ENCODE peak calls at places on chromosomes 11 and 22, in six cellular contexts. P is GM23338, Q is MM.1S, K is H1, Z is HCT116, A is PC-3. B is an unnamed sample. For H3K79me2, the result is how much of the 10 kb centered on the place peaks cover.

GRCh38 chr11:87235366-87235765 is 197.6 kb downstream of the TMEM135 start:
- DNase-seq in P (no peak), Q (no peak), K (no peak), Z (no peak), A (no peak), B (no peak)

GRCh38 chr11:67119577-67120391 is 721 bp downstream of the KDM2A start:
- DNase-seq in P (peak), Q (peak), K (no peak), Z (no peak), A (peak), B (peak)

GRCh38 chr11:115739878-115740277 is 235.7 kb upstream of the CADM1 start:
- DNase-seq in P (no peak), Q (no peak), K (no peak), Z (no peak), A (no peak), B (no peak)

GRCh38 chr11:117901601-117902000 is 25.1 kb upstream of the FXYD6 start:
- DNase-seq in P (no peak), Q (no peak), K (no peak), Z (no peak), A (no peak), B (no peak)

GRCh38 chr11:75365711-75366181 is 14.3 kb upstream of the ARRB1 start:
- DNase-seq in P (no peak), Q (no peak), K (no peak), Z (no peak), A (peak), B (no peak)

GRCh38 chr22:45868586-45869443 is 108.1 kb downstream of the WNT7B start:
- DNase-seq in P (no peak), Q (no peak), K (no peak), Z (no peak), A (no peak), B (no peak)

GRCh38 chr11:134664863-134665535 is 253.0 kb upstream of the B3GAT1 start:
- DNase-seq in P (no peak), Q (no peak), K (no peak), Z (no peak), A (no peak), B (no peak)

GRCh38 chr11:123286761-123287160 is 91.7 kb upstream of the CLMP start:
- DNase-seq in P (no peak), Q (no peak), K (no peak), Z (no peak), A (no peak), B (no peak)

GRCh38 chr22:32661737-32662586 is 139.5 kb upstream of the TIMP3 start:
- DNase-seq in P (no peak), Q (no peak), K (no peak), Z (no peak), A (no peak), B (no peak)

GRCh38 chr11:6156628-6157367 is 13.3 kb downstream of the OR52B2 start:
- DNase-seq in P (peak), Q (no peak), K (no peak), Z (no peak), A (no peak), B (no peak)

GRCh38 chr11:46242462-46242960 is 35.0 kb upstream of the CREB3L1 start:
- DNase-seq in P (no peak), Q (no peak), K (no peak), Z (no peak), A (no peak), B (no peak)

GRCh38 chr11:130592056-130592455 is 143.6 kb downstream of the ADAMTS15 start:
- DNase-seq in P (no peak), Q (no peak), K (no peak), Z (no peak), A (peak), B (no peak)

GRCh38 chr11:124977006-124977405 is 23.0 kb downstream of the CCDC15 start:
- DNase-seq in P (no peak), Q (no peak), K (no peak), Z (no peak), A (no peak), B (no peak)

GRCh38 chr22:36358533-36359171 is 29.1 kb downstream of the MYH9 start:
- DNase-seq in P (no peak), Q (no peak), K (no peak), Z (no peak), A (peak), B (no peak)

GRCh38 chr11:10326080-10326964 is 21.4 kb downstream of the ADM start:
- DNase-seq in P (no peak), Q (no peak), K (no peak), Z (no peak), A (peak), B (no peak)

GRCh38 chr11:1218256-1218787 is 4.5 kb upstream of the MUC5B start:
- DNase-seq in P (no peak), Q (no peak), K (no peak), Z (no peak), A (no peak), B (no peak)

GRCh38 chr11:68946416-68947090 is 34.2 kb downstream of the MRGPRD start:
- DNase-seq in P (no peak), Q (no peak), K (no peak), Z (no peak), A (peak), B (no peak)

GRCh38 chr11:19978668-19979518 is 181.4 kb downstream of the DBX1 start:
- DNase-seq in P (no peak), Q (no peak), K (no peak), Z (peak), A (peak), B (no peak)

GRCh38 chr22:29798801-29799200 is 31.6 kb downstream of the UQCR10 start:
- DNase-seq in P (no peak), Q (no peak), K (no peak), Z (no peak), A (peak), B (no peak)

GRCh38 chr11:79503028-79503427 is 62.2 kb upstream of the TENM4 start:
- DNase-seq in P (no peak), Q (no peak), K (no peak), Z (no peak), A (no peak), B (no peak)

GRCh38 chr11:62725686-62726085 is 1.6 kb downstream of the HNRNPUL2 start:
- DNase-seq in P (peak), Q (no peak), K (no peak), Z (no peak), A (peak), B (no peak)

GRCh38 chr11:59212222-59212621 is 505 bp downstream of the MPEG1 start:
- DNase-seq in P (no peak), Q (no peak), K (no peak), Z (no peak), A (no peak), B (no peak)

GRCh38 chr22:37822079-37822833 is 926 bp upstream of the GALR3 start:
- DNase-seq in P (peak), Q (no peak), K (no peak), Z (no peak), A (no peak), B (no peak)

GRCh38 chr11:126992065-126992803 is 8.3 kb downstream of the KIRREL3 start:
- DNase-seq in P (no peak), Q (no peak), K (no peak), Z (no peak), A (peak), B (no peak)

GRCh38 chr11:63937713-63938480 is 905 bp upstream of the NAA40 start:
- DNase-seq in P (peak), Q (peak), K (no peak), Z (no peak), A (peak), B (peak)

GRCh38 chr11:86183694-86184093 is 60.9 kb upstream of the EED start:
- DNase-seq in P (no peak), Q (peak), K (no peak), Z (no peak), A (no peak), B (no peak)

GRCh38 chr11:60902625-60903024 is 3.8 kb downstream of the PRPF19 start:
- DNase-seq in P (no peak), Q (no peak), K (no peak), Z (no peak), A (no peak), B (no peak)
- H3K79me2 ChIP-seq in P (under half), Q (half or more), K (under half), Z (half or more), A (under half), B (under half)

GRCh38 chr22:20088263-20088648 is 8.2 kb downstream of the DGCR8 start:
- DNase-seq in P (no peak), Q (no peak), K (no peak), Z (no peak), A (no peak), B (no peak)
- H3K79me2 ChIP-seq in P (half or more), Q (half or more), K (under half), Z (half or more), A (under half), B (under half)

DNA sequence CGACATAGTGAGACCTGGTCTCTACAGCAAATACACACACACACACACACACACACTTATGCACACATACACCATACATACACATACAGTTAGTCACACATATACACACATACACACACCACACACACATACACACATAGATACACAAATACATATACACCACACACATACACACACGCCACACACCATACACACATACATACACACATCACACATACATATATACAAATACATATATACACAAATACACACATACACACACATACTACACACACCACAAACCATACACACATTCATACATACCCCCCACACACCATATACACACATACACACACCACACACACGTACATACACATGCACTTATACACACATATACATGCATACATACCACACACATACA is 57.7 kb downstream of the MICAL2 start:
- DNase-seq in P (no peak), Q (no peak), K (no peak), Z (no peak), A (no peak), B (no peak)
- H3K79me2 ChIP-seq in P (under half), Q (under half), K (under half), Z (under half), A (half or more), B (under half)

GRCh38 chr11:73333626-73334199 is 25.6 kb downstream of the ARHGEF17 start:
- DNase-seq in P (no peak), Q (no peak), K (no peak), Z (no peak), A (no peak), B (no peak)

GRCh38 chr11:73338279-73338678 is 30.2 kb downstream of the ARHGEF17 start:
- DNase-seq in P (no peak), Q (no peak), K (no peak), Z (no peak), A (no peak), B (no peak)

GRCh38 chr11:73333173-73333572 is 25.1 kb downstream of the ARHGEF17 start:
- DNase-seq in P (no peak), Q (no peak), K (no peak), Z (no peak), A (no peak), B (no peak)

GRCh38 chr11:73334244-73335203 is 26.4 kb downstream of the ARHGEF17 start:
- DNase-seq in P (no peak), Q (no peak), K (no peak), Z (peak), A (peak), B (no peak)

DNA sequence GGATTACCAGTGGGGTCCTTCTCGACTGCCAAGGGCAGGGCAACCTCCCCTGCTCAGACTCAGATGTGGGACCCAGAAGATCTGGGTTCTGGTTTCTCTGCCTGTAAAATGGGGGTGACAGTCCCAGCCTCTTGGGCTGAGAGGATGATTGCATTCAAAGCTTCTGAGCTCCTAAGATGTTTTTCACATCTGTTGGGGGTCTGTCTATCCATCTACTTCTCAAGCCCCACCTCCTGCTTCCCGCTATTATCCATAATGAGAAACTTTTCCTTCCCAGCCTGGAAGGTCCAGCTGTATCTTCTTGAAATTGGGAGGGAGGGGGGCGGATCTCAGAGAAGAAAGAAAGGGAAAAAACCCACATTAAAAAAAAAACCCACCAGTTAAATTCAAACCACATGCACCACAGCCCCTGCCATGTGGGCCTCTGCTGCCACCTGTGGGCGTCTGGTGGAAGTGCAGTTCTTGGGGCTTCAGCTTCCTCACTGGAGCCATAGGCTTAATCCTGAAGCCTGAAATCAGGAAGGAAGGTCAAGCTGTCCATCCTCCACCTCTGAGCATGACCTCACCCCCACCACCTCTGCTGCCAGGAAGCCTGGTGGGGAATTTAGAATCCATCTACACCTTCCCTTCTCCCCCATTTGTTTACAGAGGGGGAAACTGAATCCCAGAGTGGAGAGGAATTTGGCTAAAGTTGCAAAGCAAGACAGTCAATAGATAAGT is 27.3 kb downstream of the ARHGEF17 start:
- DNase-seq in P (peak), Q (peak), K (no peak), Z (peak), A (peak), B (peak)
- H3K79me2 ChIP-seq in P (under half), Q (under half), K (under half), Z (under half), A (under half), B (under half)

GRCh38 chr22:35071784-35072183 is 5.8 kb downstream of the ISX start:
- DNase-seq in P (no peak), Q (no peak), K (no peak), Z (no peak), A (peak), B (no peak)
- H3K79me2 ChIP-seq in P (under half), Q (under half), K (under half), Z (under half), A (under half), B (under half)

GRCh38 chr11:72863091-72863490 is 48.9 kb downstream of the ATG16L2 start:
- DNase-seq in P (no peak), Q (no peak), K (no peak), Z (no peak), A (no peak), B (no peak)

GRCh38 chr11:72856551-72857342 is 42.5 kb downstream of the ATG16L2 start:
- DNase-seq in P (no peak), Q (no peak), K (no peak), Z (no peak), A (no peak), B (no peak)

GRCh38 chr11:72856065-72856464 is 41.9 kb downstream of the ATG16L2 start:
- DNase-seq in P (no peak), Q (no peak), K (no peak), Z (no peak), A (no peak), B (no peak)

GRCh38 chr11:72860592-72860991 is 46.4 kb downstream of the ATG16L2 start:
- DNase-seq in P (no peak), Q (no peak), K (no peak), Z (no peak), A (no peak), B (no peak)

GRCh38 chr11:72860010-72860409 is 45.8 kb downstream of the ATG16L2 start:
- DNase-seq in P (no peak), Q (no peak), K (no peak), Z (no peak), A (no peak), B (no peak)
- H3K79me2 ChIP-seq in P (under half), Q (under half), K (under half), Z (under half), A (under half), B (half or more)

B was measured in Karpas-422.